ENCODE peak calls at places on chromosomes 4 and X, in four cellular contexts. One of them, this sample, is unnamed.
A peak's percentile ranks its signal among the peaks of the same experiment; 100 is the strongest.

GRCh38 chr4:161336016-161336415 is 827.8 kb downstream of the FSTL5 start:
- DNase-seq in pancreas: no peak
- DNase-seq in OCI-LY7: no peak
- DNase-seq in foreskin keratinocyte: no peak
- DNase-seq in this sample: no peak

GRCh38 chr4:10157478-10158354 is 41.1 kb upstream of the WDR1 start:
- DNase-seq in pancreas: no peak
- DNase-seq in OCI-LY7: peak; percentile 55
- DNase-seq in foreskin keratinocyte: peak; percentile 36
- DNase-seq in this sample: peak; percentile 73

GRCh38 chr4:2954358-2955185 is 8.6 kb downstream of the NOP14 start:
- DNase-seq in pancreas: no peak
- DNase-seq in OCI-LY7: peak; percentile 53
- DNase-seq in foreskin keratinocyte: no peak
- DNase-seq in this sample: peak; percentile 13

GRCh38 chr4:95505149-95505548 is 43.6 kb downstream of the UNC5C start:
- DNase-seq in pancreas: no peak
- DNase-seq in OCI-LY7: no peak
- DNase-seq in foreskin keratinocyte: no peak
- DNase-seq in this sample: peak; percentile 68

GRCh38 chr4:141502755-141503154 is 133.6 kb upstream of the IL15 start:
- DNase-seq in pancreas: no peak
- DNase-seq in OCI-LY7: no peak
- DNase-seq in foreskin keratinocyte: no peak
- DNase-seq in this sample: no peak

GRCh38 chr4:152699313-152699712 is 19.5 kb upstream of the TMEM154 start:
- DNase-seq in pancreas: no peak
- DNase-seq in OCI-LY7: no peak
- DNase-seq in foreskin keratinocyte: no peak
- DNase-seq in this sample: no peak

GRCh38 chr4:15145709-15146108 is 143.4 kb downstream of the CPEB2 start:
- DNase-seq in pancreas: no peak
- DNase-seq in OCI-LY7: no peak
- DNase-seq in foreskin keratinocyte: no peak
- DNase-seq in this sample: no peak

GRCh38 chr4:170465434-170465833 is 375.7 kb upstream of the AADAT start:
- DNase-seq in pancreas: peak; percentile 23
- DNase-seq in OCI-LY7: no peak
- DNase-seq in foreskin keratinocyte: no peak
- DNase-seq in this sample: no peak

GRCh38 chrX:9141496-9141895 is 107.6 kb upstream of the FAM9B start:
- DNase-seq in pancreas: no peak
- DNase-seq in OCI-LY7: no peak
- DNase-seq in foreskin keratinocyte: peak; percentile 73
- DNase-seq in this sample: no peak

GRCh38 chrX:133495464-133496391 is 80.4 kb upstream of the GPC4 start:
- DNase-seq in pancreas: no peak
- DNase-seq in OCI-LY7: no peak
- DNase-seq in foreskin keratinocyte: no peak
- DNase-seq in this sample: no peak

GRCh38 chrX:77924320-77924859 is 13.9 kb downstream of the ATP7A start:
- DNase-seq in pancreas: no peak
- DNase-seq in OCI-LY7: no peak
- DNase-seq in foreskin keratinocyte: no peak
- DNase-seq in this sample: no peak

GRCh38 chr4:5980436-5981155 is 37.6 kb downstream of the C4orf50 start:
- DNase-seq in pancreas: no peak
- DNase-seq in OCI-LY7: no peak
- DNase-seq in foreskin keratinocyte: no peak
- DNase-seq in this sample: peak; percentile 7

GRCh38 chrX:130435937-130436336 is 34.1 kb downstream of the RBMX2 start:
- DNase-seq in pancreas: no peak
- DNase-seq in OCI-LY7: no peak
- DNase-seq in foreskin keratinocyte: no peak
- DNase-seq in this sample: no peak

GRCh38 chr4:155762351-155762750 is 3.5 kb downstream of the GUCY1B1 start:
- DNase-seq in pancreas: no peak
- DNase-seq in OCI-LY7: no peak
- DNase-seq in foreskin keratinocyte: no peak
- DNase-seq in this sample: no peak

GRCh38 chr4:72006576-72006975 is 25.2 kb upstream of the NPFFR2 start:
- DNase-seq in pancreas: no peak
- DNase-seq in OCI-LY7: no peak
- DNase-seq in foreskin keratinocyte: peak; percentile 57
- DNase-seq in this sample: no peak

GRCh38 chr4:67725981-67726380 is 25.0 kb upstream of the UBA6 start:
- DNase-seq in pancreas: no peak
- DNase-seq in OCI-LY7: no peak
- DNase-seq in foreskin keratinocyte: no peak
- DNase-seq in this sample: no peak

GRCh38 chr4:125243835-125244397 is 70.8 kb upstream of the FAT4 start:
- DNase-seq in pancreas: no peak
- DNase-seq in OCI-LY7: no peak
- DNase-seq in foreskin keratinocyte: peak; percentile 58
- DNase-seq in this sample: no peak

GRCh38 chrX:68932611-68933010 is 103.8 kb downstream of the EFNB1 start:
- DNase-seq in pancreas: no peak
- DNase-seq in OCI-LY7: no peak
- DNase-seq in foreskin keratinocyte: no peak
- DNase-seq in this sample: no peak

GRCh38 chr4:120653790-120654189 is 268.7 kb downstream of the PRDM5 start:
- DNase-seq in pancreas: no peak
- DNase-seq in OCI-LY7: no peak
- DNase-seq in foreskin keratinocyte: no peak
- DNase-seq in this sample: no peak

GRCh38 chr4:42562016-42562415 is 94.9 kb downstream of the ATP8A1 start:
- DNase-seq in pancreas: peak; percentile 21
- DNase-seq in OCI-LY7: no peak
- DNase-seq in foreskin keratinocyte: no peak
- DNase-seq in this sample: no peak

GRCh38 chr4:188934320-188934975 is 795.2 kb downstream of the TRIML1 start:
- DNase-seq in pancreas: no peak
- DNase-seq in OCI-LY7: no peak
- DNase-seq in foreskin keratinocyte: peak; percentile 66
- DNase-seq in this sample: peak; percentile 18

GRCh38 chr4:4402966-4403365 is 16.1 kb downstream of the NSG1 start:
- DNase-seq in pancreas: no peak
- DNase-seq in OCI-LY7: no peak
- DNase-seq in foreskin keratinocyte: peak; percentile 72
- DNase-seq in this sample: no peak

GRCh38 chr4:123588631-123589223 is 192.1 kb downstream of the SPRY1 start:
- DNase-seq in pancreas: no peak
- DNase-seq in OCI-LY7: no peak
- DNase-seq in foreskin keratinocyte: no peak
- DNase-seq in this sample: no peak

DNA sequence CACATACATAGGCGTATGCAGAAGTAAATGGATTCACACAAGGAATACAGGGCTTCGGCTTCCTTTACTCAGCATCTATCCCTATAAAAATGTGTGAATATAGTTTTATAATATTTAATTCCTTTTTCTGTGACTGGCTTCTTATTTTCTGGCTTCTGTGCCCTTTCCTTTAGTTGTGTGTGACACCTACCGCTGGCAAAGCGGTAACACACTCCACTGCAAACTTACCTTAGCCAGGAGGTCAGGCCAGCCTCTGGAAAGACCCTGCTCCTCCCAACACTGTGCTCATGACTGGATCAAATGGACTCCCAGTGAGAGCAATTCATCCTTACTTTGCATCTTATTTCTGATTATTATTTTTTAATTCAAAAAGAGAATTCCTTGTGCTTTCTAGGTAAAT is 244.2 kb downstream of the ANK2 start:
- DNase-seq in pancreas: no peak
- DNase-seq in OCI-LY7: no peak
- DNase-seq in foreskin keratinocyte: no peak
- DNase-seq in this sample: no peak
- TF ChIP-seq CTCF in pancreas: no peak
- TF ChIP-seq CTCF in OCI-LY7: no peak
- TF ChIP-seq CTCF in foreskin keratinocyte: no peak
- TF ChIP-seq CTCF in this sample: no peak

GRCh38 chr4:40241936-40242590 is 45.2 kb downstream of the RHOH start:
- DNase-seq in pancreas: no peak
- DNase-seq in OCI-LY7: no peak
- DNase-seq in foreskin keratinocyte: no peak
- DNase-seq in this sample: no peak

GRCh38 chr4:40241026-40241425 is 44.2 kb downstream of the RHOH start:
- DNase-seq in pancreas: no peak
- DNase-seq in OCI-LY7: no peak
- DNase-seq in foreskin keratinocyte: no peak
- DNase-seq in this sample: no peak

GRCh38 chr4:40246547-40246900 is 49.7 kb downstream of the RHOH start:
- DNase-seq in pancreas: no peak
- DNase-seq in OCI-LY7: no peak
- DNase-seq in foreskin keratinocyte: no peak
- DNase-seq in this sample: no peak

GRCh38 chr4:40245794-40246546 is 49.1 kb downstream of the RHOH start:
- DNase-seq in pancreas: no peak
- DNase-seq in OCI-LY7: no peak
- DNase-seq in foreskin keratinocyte: no peak
- DNase-seq in this sample: no peak

GRCh38 chr4:40243390-40243948 is 46.6 kb downstream of the RHOH start:
- DNase-seq in pancreas: no peak
- DNase-seq in OCI-LY7: no peak
- DNase-seq in foreskin keratinocyte: no peak
- DNase-seq in this sample: no peak
- H3K4me1 ChIP-seq in pancreas: no peaks in the 10 kb centered on the region
- H3K4me1 ChIP-seq in OCI-LY7: no peaks in the 10 kb centered on the region
- H3K4me1 ChIP-seq in foreskin keratinocyte: no peaks in the 10 kb centered on the region
- H3K4me1 ChIP-seq in this sample: peaks cover 8% of the 10 kb centered on the region

GRCh38 chrX:7149421-7149820 is 1.5 kb upstream of the PUDP start:
- DNase-seq in pancreas: no peak
- DNase-seq in OCI-LY7: no peak
- DNase-seq in foreskin keratinocyte: no peak
- DNase-seq in this sample: no peak

GRCh38 chrX:7147431-7147977 is at the start of gene STS:
- DNase-seq in pancreas: peak; percentile 79
- DNase-seq in OCI-LY7: peak; percentile 63
- DNase-seq in foreskin keratinocyte: no peak
- DNase-seq in this sample: no peak

GRCh38 chrX:7146026-7146702 is 1.3 kb upstream of the STS start:
- DNase-seq in pancreas: no peak
- DNase-seq in OCI-LY7: no peak
- DNase-seq in foreskin keratinocyte: no peak
- DNase-seq in this sample: no peak

GRCh38 chrX:7146703-7147430 is 645 bp upstream of the STS start:
- DNase-seq in pancreas: peak; percentile 61
- DNase-seq in OCI-LY7: peak; percentile 59
- DNase-seq in foreskin keratinocyte: no peak
- DNase-seq in this sample: no peak

GRCh38 chrX:7147978-7148824 is at the start of gene PUDP:
- DNase-seq in pancreas: peak; percentile 97
- DNase-seq in OCI-LY7: peak; percentile 87
- DNase-seq in foreskin keratinocyte: no peak
- DNase-seq in this sample: peak; percentile 37
- TF ChIP-seq CTCF in pancreas: no peak
- TF ChIP-seq CTCF in OCI-LY7: peak; percentile 41
- TF ChIP-seq CTCF in foreskin keratinocyte: peak; percentile 36
- TF ChIP-seq CTCF in this sample: no peak

GRCh38 chrX:40085086-40085551 is 12.6 kb downstream of the BCOR start:
- DNase-seq in pancreas: peak; percentile 17
- DNase-seq in OCI-LY7: no peak
- DNase-seq in foreskin keratinocyte: no peak
- DNase-seq in this sample: no peak

GRCh38 chrX:40082447-40083119 is 15.2 kb downstream of the BCOR start:
- DNase-seq in pancreas: peak; percentile 30
- DNase-seq in OCI-LY7: no peak
- DNase-seq in foreskin keratinocyte: no peak
- DNase-seq in this sample: no peak

GRCh38 chrX:40083120-40083978 is 14.4 kb downstream of the BCOR start:
- DNase-seq in pancreas: peak; percentile 91
- DNase-seq in OCI-LY7: no peak
- DNase-seq in foreskin keratinocyte: no peak
- DNase-seq in this sample: no peak

GRCh38 chrX:40084471-40084870 is 13.3 kb downstream of the BCOR start:
- DNase-seq in pancreas: no peak
- DNase-seq in OCI-LY7: no peak
- DNase-seq in foreskin keratinocyte: no peak
- DNase-seq in this sample: no peak

DNA sequence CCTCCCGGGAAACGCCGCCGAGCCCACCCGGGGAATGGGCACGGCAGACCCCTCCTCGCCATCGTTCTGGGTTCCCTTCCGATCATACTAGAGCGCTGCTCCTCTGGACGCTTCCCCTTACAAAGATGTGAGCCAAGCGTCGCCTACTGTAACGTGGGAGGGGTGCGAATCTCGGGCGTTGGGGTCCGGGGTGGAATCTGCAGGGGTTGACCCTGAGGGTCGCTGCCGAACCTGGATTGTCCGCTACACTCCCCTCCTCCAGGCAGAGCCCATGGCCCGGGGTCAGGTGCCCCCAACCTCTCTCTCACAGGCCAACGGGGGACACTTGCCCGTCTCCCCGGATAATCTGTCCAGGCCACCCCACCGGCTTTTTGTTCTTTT is 13.8 kb downstream of the BCOR start:
- DNase-seq in pancreas: peak; percentile 57
- DNase-seq in OCI-LY7: no peak
- DNase-seq in foreskin keratinocyte: no peak
- DNase-seq in this sample: no peak
- H3K4me1 ChIP-seq in pancreas: peaks cover 31% of the 10 kb centered on the region
- H3K4me1 ChIP-seq in OCI-LY7: peaks cover 49% of the 10 kb centered on the region
- H3K4me1 ChIP-seq in foreskin keratinocyte: no peaks in the 10 kb centered on the region
- H3K4me1 ChIP-seq in this sample: peaks cover 54% of the 10 kb centered on the region

DNA sequence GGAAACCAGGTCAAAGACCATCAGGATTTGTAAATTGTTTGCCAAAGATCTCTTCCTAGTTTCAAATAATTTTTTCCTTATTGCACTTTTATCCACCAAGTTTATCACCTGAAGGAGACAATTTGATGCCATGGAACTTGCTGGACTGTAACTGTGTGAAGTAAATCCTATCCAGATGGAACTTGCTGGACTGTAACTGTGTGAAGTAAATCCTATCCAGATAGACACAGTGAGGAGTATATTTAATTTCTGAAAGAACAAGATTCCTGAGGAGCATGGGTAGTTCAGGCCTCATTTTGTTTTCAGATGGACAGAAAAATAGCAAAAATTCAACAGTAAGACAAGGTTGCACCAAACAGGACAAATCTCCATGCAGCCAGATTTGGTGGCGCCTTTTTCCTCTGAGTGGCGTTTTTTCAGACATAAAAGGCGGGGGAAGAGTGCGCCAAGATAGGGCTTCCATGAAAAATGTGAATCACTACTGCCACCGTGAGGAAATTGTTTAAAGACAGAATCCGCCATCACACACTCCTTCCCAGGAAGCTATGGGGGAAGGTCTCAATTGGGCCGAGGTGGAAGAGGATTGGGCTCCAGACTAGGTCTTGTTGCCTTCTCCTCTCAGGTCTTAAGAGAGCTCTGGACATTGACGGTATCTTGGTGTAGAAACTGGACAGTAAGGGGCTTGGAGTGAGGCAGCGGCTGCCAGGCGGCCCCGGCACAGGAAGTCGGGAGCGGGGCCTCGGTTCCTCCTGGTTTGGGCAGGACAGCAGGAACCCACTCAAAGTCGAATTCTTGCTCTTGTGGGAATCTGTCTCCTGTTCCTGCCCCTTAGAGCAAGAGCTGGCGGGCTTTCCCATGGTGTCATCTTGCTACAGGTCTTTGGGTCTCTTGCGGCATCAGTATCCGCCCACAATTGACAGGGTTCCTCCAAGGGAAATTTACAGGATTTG is 234.7 kb downstream of the OR13H1 start:
- DNase-seq in pancreas: no peak
- DNase-seq in OCI-LY7: no peak
- DNase-seq in foreskin keratinocyte: no peak
- DNase-seq in this sample: no peak
- TF ChIP-seq CTCF in pancreas: peak; percentile 16
- TF ChIP-seq CTCF in OCI-LY7: no peak
- TF ChIP-seq CTCF in foreskin keratinocyte: no peak
- TF ChIP-seq CTCF in this sample: no peak

This sample was measured in HCT116.